ENCODE peak calls at places on chromosomes 16 and 17, in eight cellular contexts. V is mammary epithelial cell; W is effector CD4-positive, alpha-beta T cell; F is stimulated activated naive CD8-positive, alpha-beta T cell treated with anti-CD3 and anti-CD28 coated beads, Interleukin-15, Interleukin-2, amounts not matched to agents 100 U/mL and 50 U/mL, for 24 hours; M is posterior vena cava; P is colonic mucosa; T is HFFc6; X is M059J. J is an unnamed sample.

GRCh38 chr16:67767953-67768352 is 38.4 kb downstream of the RANBP10 start:
- DNase-seq in P (no peak), X (peak), T (peak), W (no peak), M (no peak), F (no peak), V (peak), J (peak)

GRCh38 chr17:75289832-75290337 is 652 bp upstream of the SLC25A19 start:
- DNase-seq in V (peak), M (peak), F (peak), W (peak), T (peak), X (peak), P (peak), J (peak)

GRCh38 chr16:50853329-50853728 is 111.4 kb downstream of the CYLD start:
- DNase-seq in X (no peak), T (no peak), M (no peak), P (no peak), F (no peak), V (no peak), W (no peak), J (no peak)

GRCh38 chr17:45404870-45405249 is 27.8 kb downstream of the ARHGAP27 start:
- DNase-seq in M (no peak), X (no peak), P (no peak), V (no peak), T (no peak), F (no peak), W (no peak), J (no peak)

GRCh38 chr17:29347831-29348281 is 42.3 kb upstream of the TAOK1 start:
- DNase-seq in V (peak), W (no peak), T (peak), X (peak), M (no peak), F (no peak), P (no peak), J (peak)

GRCh38 chr17:79798296-79799173 is 1.7 kb upstream of the CBX8 start:
- DNase-seq in V (no peak), P (no peak), W (no peak), T (no peak), M (no peak), X (no peak), F (no peak), J (no peak)

GRCh38 chr17:58329808-58330543 is 1.4 kb upstream of the TSPOAP1 start:
- DNase-seq in V (no peak), T (no peak), P (no peak), M (peak), F (peak), X (no peak), W (no peak), J (no peak)

GRCh38 chr16:78503501-78504110 is 404.2 kb downstream of the WWOX start:
- DNase-seq in P (peak), M (no peak), X (peak), F (peak), W (peak), T (no peak), V (no peak), J (peak)

GRCh38 chr16:68844211-68844564 is 857 bp downstream of the TANGO6 start:
- DNase-seq in W (no peak), T (no peak), X (no peak), V (no peak), F (no peak), M (no peak), P (no peak), J (no peak)

GRCh38 chr16:14232106-14232890 is 161.2 kb downstream of the MRTFB start:
- DNase-seq in T (no peak), W (no peak), X (no peak), V (no peak), F (no peak), P (no peak), M (no peak), J (peak)

GRCh38 chr17:7587831-7588230 is 2.1 kb downstream of the SOX15 start:
- DNase-seq in X (peak), T (peak), V (peak), W (no peak), P (no peak), F (no peak), M (peak), J (no peak)

GRCh38 chr17:38415250-38416194 is 12.7 kb upstream of the ARHGAP23 start:
- DNase-seq in W (no peak), F (peak), X (no peak), P (no peak), M (no peak), V (no peak), T (no peak), J (peak)

GRCh38 chr17:77491921-77492445 is 351.2 kb downstream of the SEC14L1 start:
- DNase-seq in P (no peak), T (no peak), V (no peak), M (peak), F (peak), X (no peak), W (no peak), J (no peak)

GRCh38 chr17:75006653-75007052 is 5.8 kb upstream of the MRPL58 start:
- DNase-seq in W (no peak), M (no peak), X (peak), F (no peak), V (no peak), T (no peak), P (no peak), J (no peak)

GRCh38 chr16:88957887-88958577 is 19.0 kb downstream of the CBFA2T3 start:
- DNase-seq in V (no peak), T (no peak), M (no peak), W (no peak), X (no peak), P (no peak), F (no peak), J (no peak)

GRCh38 chr17:74325376-74325742 is 667 bp upstream of the KIF19 start:
- DNase-seq in X (no peak), M (no peak), V (no peak), P (no peak), T (no peak), W (no peak), F (no peak), J (no peak)

GRCh38 chr17:80472996-80473395 is 3.4 kb downstream of the NPTX1 start:
- DNase-seq in M (no peak), T (no peak), F (no peak), V (no peak), P (no peak), X (no peak), W (no peak), J (no peak)

GRCh38 chr16:11010576-11011221 is 66.3 kb downstream of the CLEC16A start:
- DNase-seq in X (no peak), F (no peak), V (no peak), P (no peak), M (no peak), W (no peak), T (no peak), J (no peak)

GRCh38 chr17:27354491-27355081 is 60.7 kb downstream of the WSB1 start:
- DNase-seq in M (no peak), T (no peak), X (no peak), P (no peak), W (no peak), F (no peak), V (peak), J (peak)

GRCh38 chr16:85395207-85395912 is 217.8 kb upstream of the GSE1 start:
- DNase-seq in P (peak), W (no peak), F (no peak), T (peak), X (peak), M (peak), V (peak), J (peak)

GRCh38 chr16:81565633-81566032 is 121.0 kb downstream of the CMIP start:
- DNase-seq in F (no peak), T (no peak), M (no peak), P (no peak), V (no peak), X (no peak), W (no peak), J (no peak)

GRCh38 chr17:49976828-49977202 is 7.8 kb downstream of the DLX4 start:
- DNase-seq in T (no peak), W (no peak), P (no peak), F (no peak), X (no peak), M (no peak), V (no peak), J (no peak)

GRCh38 chr17:2171725-2172446 is 117.0 kb downstream of the HIC1 start:
- DNase-seq in W (no peak), M (peak), T (peak), V (peak), F (no peak), P (peak), X (peak), J (peak)

GRCh38 chr17:22374741-22375140 is 682.4 kb downstream of the KCNJ18 start:
- DNase-seq in T (no peak), F (no peak), W (no peak), M (no peak), V (no peak), X (no peak), P (no peak), J (no peak)

GRCh38 chr16:67259705-67260104 is 10.9 kb downstream of the SLC9A5 start:
- DNase-seq in T (no peak), M (peak), V (no peak), F (no peak), X (no peak), P (no peak), W (no peak), J (no peak)

GRCh38 chr16:14303182-14303618 is 232.1 kb downstream of the MRTFB start:
- DNase-seq in F (no peak), V (peak), M (no peak), P (no peak), W (no peak), T (no peak), X (peak), J (no peak)

GRCh38 chr16:52741386-52741785 is 194.4 kb upstream of the TOX3 start:
- DNase-seq in X (no peak), P (no peak), T (no peak), M (no peak), W (no peak), V (no peak), F (no peak), J (no peak)

GRCh38 chr17:42276609-42277341 is 584 bp upstream of the STAT5B start:
- DNase-seq in X (peak), W (no peak), M (peak), V (peak), P (peak), F (peak), T (peak), J (peak)

GRCh38 chr17:1379930-1380313 is 20.1 kb downstream of the YWHAE start:
- DNase-seq in P (no peak), V (peak), X (no peak), T (no peak), F (no peak), W (peak), M (no peak), J (no peak)

GRCh38 chr17:42163113-42163512 is 8.3 kb upstream of the RAB5C start:
- DNase-seq in M (no peak), F (peak), V (no peak), X (no peak), W (no peak), P (peak), T (no peak), J (no peak)

J was measured in renal cortical epithelial cell.